ENCODE peak calls at places on chromosomes 5 and 9, in six cellular contexts. A is ovary, J is foreskin fibroblast, F is AG04449, O is heart left ventricle, B is epithelial cell of esophagus. X is an unnamed sample.
A peak's percentile ranks its signal among the peaks of the same experiment; 100 is the strongest.

GRCh38 chr5:78886650-78887230 is 98.4 kb downstream of the ARSB start:
- DNase-seq in B (peak; percentile 18), F (no peak), J (no peak), A (no peak), O (no peak), X (no peak)

GRCh38 chr9:123127512-123128075 is 94.1 kb downstream of the GPR21 start:
- DNase-seq in B (no peak), J (no peak), O (no peak), F (no peak), A (no peak), X (no peak)

GRCh38 chr9:613771-614347 is 227.6 kb upstream of the DMRT1 start:
- DNase-seq in O (peak; percentile 76), J (peak; percentile 85), A (peak; percentile 77), B (peak; percentile 84), F (peak; percentile 63), X (peak; percentile 89)

GRCh38 chr5:4907636-4908035 is 232.5 kb upstream of the ADAMTS16 start:
- DNase-seq in J (no peak), F (no peak), A (no peak), O (no peak), B (no peak), X (no peak)

GRCh38 chr9:110007477-110008270 is 200.3 kb downstream of the C9orf152 start:
- DNase-seq in O (no peak), A (no peak), B (no peak), J (no peak), F (no peak), X (no peak)

GRCh38 chr9:36154213-36154952 is 14.8 kb upstream of the CCIN start:
- DNase-seq in A (peak; percentile 64), O (no peak), F (no peak), B (peak; percentile 23), J (peak; percentile 58), X (peak; percentile 74)

GRCh38 chr5:82265052-82265451 is 13.1 kb downstream of the RPS23 start:
- DNase-seq in O (no peak), F (no peak), B (no peak), J (no peak), A (no peak), X (no peak)

GRCh38 chr5:145471831-145472616 is 363.1 kb downstream of the PRELID2 start:
- DNase-seq in O (no peak), F (no peak), B (peak; percentile 61), A (no peak), J (no peak), X (no peak)

GRCh38 chr9:130682490-130683121 is 11.0 kb upstream of the EXOSC2 start:
- DNase-seq in O (peak; percentile 79), F (no peak), B (peak; percentile 82), A (peak; percentile 73), J (peak; percentile 72), X (peak; percentile 74)

GRCh38 chr5:136020383-136021015 is 8.3 kb upstream of the TGFBI start:
- DNase-seq in J (peak; percentile 96), O (no peak), F (peak; percentile 97), A (no peak), B (peak; percentile 98), X (peak; percentile 99)

GRCh38 chr9:22817181-22817580 is 370.6 kb downstream of the DMRTA1 start:
- DNase-seq in O (no peak), F (peak; percentile 10), A (no peak), B (no peak), J (no peak), X (no peak)

GRCh38 chr9:22809371-22809770 is 362.7 kb downstream of the DMRTA1 start:
- DNase-seq in B (no peak), O (no peak), F (no peak), J (no peak), A (no peak), X (no peak)

GRCh38 chr9:22815246-22815645 is 368.6 kb downstream of the DMRTA1 start:
- DNase-seq in A (no peak), J (no peak), O (no peak), B (no peak), F (no peak), X (no peak)

GRCh38 chr9:22808876-22809275 is 362.3 kb downstream of the DMRTA1 start:
- DNase-seq in F (no peak), B (peak; percentile 63), J (no peak), A (no peak), O (no peak), X (no peak)

GRCh38 chr9:22813520-22813919 is 366.9 kb downstream of the DMRTA1 start:
- DNase-seq in J (no peak), A (no peak), B (peak; percentile 33), O (no peak), F (no peak), X (no peak)
- TF ChIP-seq CTCF in J (no peak), A (no peak), B (peak; percentile 34), O (no peak), F (no peak), X (no peak)

GRCh38 chr5:88245241-88245892 is 23.3 kb downstream of the TMEM161B start:
- DNase-seq in F (no peak), B (no peak), O (no peak), A (no peak), J (no peak), X (no peak)
- H3K4me3 ChIP-seq in F (no peak overlapping the region), B (no peak overlapping the region), O (no peak overlapping the region), A (no peak overlapping the region), J (no peak overlapping the region), X (no peak overlapping the region)

GRCh38 chr5:160460377-160461049 is 38.9 kb downstream of the PTTG1 start:
- DNase-seq in J (no peak), F (no peak), B (no peak), O (no peak), A (no peak), X (no peak)
- TF ChIP-seq CTCF in J (peak; percentile 16), F (no peak), B (no peak), O (no peak), A (no peak), X (peak; percentile 29)

GRCh38 chr5:170630711-170631141 is 126.9 kb downstream of the KCNIP1 start:
- DNase-seq in B (no peak), J (no peak), F (no peak), A (no peak), O (no peak), X (no peak)

GRCh38 chr5:170631471-170632195 is 127.8 kb downstream of the KCNIP1 start:
- DNase-seq in A (peak; percentile 27), J (no peak), F (no peak), B (no peak), O (no peak), X (no peak)

GRCh38 chr5:170632985-170633234 is 129.1 kb downstream of the KCNIP1 start:
- DNase-seq in J (no peak), F (no peak), B (peak; percentile 9), A (peak; percentile 76), O (peak; percentile 68), X (no peak)

GRCh38 chr5:170633235-170634041 is 129.6 kb downstream of the KCNIP1 start:
- DNase-seq in J (peak; percentile 71), B (peak; percentile 10), O (peak; percentile 66), F (peak; percentile 37), A (peak; percentile 79), X (peak; percentile 81)

GRCh38 chr5:170632266-170632984 is 128.6 kb downstream of the KCNIP1 start:
- DNase-seq in B (no peak), F (no peak), J (no peak), A (no peak), O (no peak), X (no peak)
- H3K4me3 ChIP-seq in B (no peak overlapping the region), F (peak overlapping the region; percentile 34), J (no peak overlapping the region), A (peak overlapping the region; percentile 2), O (peak overlapping the region; percentile 55), X (peak overlapping the region; percentile 42)

GRCh38 chr9:37623267-37623666 is 27.5 kb upstream of the FRMPD1 start:
- DNase-seq in A (no peak), J (no peak), B (no peak), O (no peak), F (no peak), X (no peak)
- TF ChIP-seq CTCF in A (no peak), J (no peak), B (no peak), O (no peak), F (no peak), X (no peak)

GRCh38 chr5:150152636-150153462 is 2.8 kb downstream of the PDGFRB start:
- DNase-seq in F (no peak), A (no peak), J (no peak), O (no peak), B (no peak), X (peak; percentile 89)
- H3K4me3 ChIP-seq in F (peak overlapping the region; percentile 74), A (peak overlapping the region; percentile 59), J (peak overlapping the region; percentile 94), O (peak overlapping the region; percentile 73), B (no peak overlapping the region), X (peak overlapping the region; percentile 97)

DNA sequence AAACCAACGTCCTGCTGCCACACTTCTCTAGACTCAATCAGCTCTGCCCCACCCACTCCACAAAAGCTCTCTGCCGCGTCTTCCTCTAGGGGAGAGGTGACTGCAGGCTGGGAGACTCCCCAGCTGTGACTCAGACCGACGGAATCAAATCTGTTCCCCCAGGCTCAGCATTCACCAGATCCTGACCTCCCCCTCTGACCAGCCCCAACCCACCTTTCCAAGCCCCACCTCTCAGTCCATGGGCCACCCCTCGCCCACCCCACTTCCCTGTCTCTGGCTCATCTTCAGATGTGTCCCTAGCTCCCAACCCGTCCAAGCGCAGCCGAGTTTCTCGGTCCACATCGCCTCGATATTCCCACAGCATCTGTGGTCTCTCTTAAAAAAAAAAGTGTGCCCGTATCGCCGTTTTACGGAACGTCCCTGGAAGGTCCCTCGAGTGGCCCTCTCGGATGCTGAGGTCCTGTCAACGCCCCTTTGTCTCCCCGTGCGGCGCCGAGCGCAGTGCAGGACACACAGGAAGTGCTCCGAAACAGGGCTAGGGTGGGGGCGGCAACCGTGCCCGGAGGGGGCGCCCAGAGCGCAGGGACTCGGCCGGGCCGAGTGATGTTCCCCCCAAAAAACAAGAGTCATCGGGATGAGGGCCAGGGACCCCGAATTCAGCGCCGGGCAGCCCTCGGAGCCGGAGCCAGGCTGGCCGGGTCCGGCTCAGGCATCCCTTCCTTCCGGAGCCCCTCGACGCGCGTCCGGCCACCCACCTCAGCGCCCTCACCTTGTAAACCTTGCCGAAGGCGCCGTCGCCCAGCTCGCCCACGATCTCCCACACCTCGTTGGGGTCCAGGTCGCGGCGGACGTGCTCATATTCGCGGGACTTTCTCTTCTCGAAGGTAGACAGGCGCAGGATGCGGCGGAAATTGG is 649 bp downstream of the STK10 start:
- DNase-seq in J (peak; percentile 84), A (peak; percentile 60), F (peak; percentile 23), O (peak; percentile 68), B (peak; percentile 92), X (peak; percentile 77)
- TF ChIP-seq CTCF in J (no peak), A (no peak), F (peak; percentile 17), O (no peak), B (no peak), X (no peak)

DNA sequence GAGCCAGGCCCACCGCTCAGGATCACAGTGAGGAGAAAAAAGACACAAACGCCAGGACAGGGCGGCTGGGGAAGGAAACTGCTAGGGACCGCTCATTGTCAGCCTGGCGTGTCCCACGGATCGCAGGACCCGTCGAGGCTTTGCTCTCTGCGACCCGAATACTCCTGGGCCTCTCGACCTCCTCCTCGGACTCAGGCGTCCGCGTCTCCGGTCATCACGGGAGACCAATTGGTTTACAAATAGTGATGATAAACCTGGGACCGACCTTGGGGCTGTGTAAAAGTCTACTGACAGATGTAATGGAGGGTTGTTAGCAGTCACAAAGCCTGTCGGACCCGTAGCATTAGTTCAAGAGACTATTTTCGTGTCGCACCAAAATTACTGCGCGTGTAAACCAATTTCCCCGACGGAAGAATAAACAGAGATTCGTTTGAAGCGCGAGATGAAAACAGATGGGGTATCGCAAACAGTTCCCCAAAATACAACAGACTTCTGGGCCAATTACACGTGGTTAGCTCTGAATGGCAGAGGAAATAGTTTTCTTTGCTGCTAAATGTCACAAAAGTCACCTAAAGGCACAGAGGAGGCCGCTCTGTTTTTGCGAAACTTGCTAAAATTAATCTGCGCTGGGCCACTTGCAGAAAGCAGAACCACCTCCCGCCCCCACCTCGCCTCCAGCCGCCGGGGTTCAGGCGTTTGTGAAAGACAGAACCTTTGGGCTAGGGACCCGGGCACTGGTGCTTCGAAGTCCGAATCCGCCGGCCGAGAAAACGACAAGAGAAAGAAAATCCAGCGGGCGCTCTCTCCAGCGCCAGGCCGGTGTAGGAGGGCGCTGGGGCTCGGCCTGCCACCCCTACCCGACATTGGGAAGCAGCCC is 67.6 kb downstream of the FOXD1 start:
- DNase-seq in B (no peak), O (no peak), A (no peak), J (no peak), F (no peak), X (no peak)
- H3K4me3 ChIP-seq in B (no peak overlapping the region), O (no peak overlapping the region), A (no peak overlapping the region), J (no peak overlapping the region), F (no peak overlapping the region), X (no peak overlapping the region)

X was measured in fibroblast of villous mesenchyme.